ENCODE peak calls at places on chromosomes 13 and 19, in five cellular contexts. K is cardiac septum; G is stimulated activated CD4-positive, alpha-beta T cell treated with anti-CD3 and anti-CD28 coated beads, TNF-alpha, amount 100 ng/mL, for 48 hours; N is activated CD4-positive, alpha-beta T cell treated with anti-CD3 and anti-CD28 coated beads for 24 hours; M is NCI-H460. B is an unnamed sample.

GRCh38 chr19:46624958-46625661 is at the start of gene PTGIR:
- DNase-seq in K (peak; percentile 84), G (no peak), N (no peak), M (no peak), B (no peak)

GRCh38 chr13:86282450-86282849 is 483.2 kb upstream of the SLITRK6 start:
- DNase-seq in K (no peak), G (no peak), N (no peak), M (no peak), B (no peak)

GRCh38 chr19:30064021-30064699 is 122.1 kb downstream of the URI1 start:
- DNase-seq in K (no peak), G (no peak), N (no peak), M (no peak), B (peak; percentile 88)

GRCh38 chr19:49689133-49690072 is at the start of gene ADM5:
- DNase-seq in K (no peak), G (no peak), N (no peak), M (no peak), B (peak; percentile 84)

GRCh38 chr19:1811472-1811894 is 593 bp downstream of the ATP8B3 start:
- DNase-seq in K (no peak), G (peak; percentile 59), N (peak; percentile 28), M (peak; percentile 59), B (no peak)

GRCh38 chr13:109363431-109363830 is 423.0 kb downstream of the IRS2 start:
- DNase-seq in K (no peak), G (no peak), N (no peak), M (no peak), B (no peak)

GRCh38 chr19:34744896-34745690 is 11.1 kb downstream of the ZNF181 start:
- DNase-seq in K (no peak), G (no peak), N (no peak), M (no peak), B (no peak)

GRCh38 chr19:7505682-7506384 is 10.1 kb upstream of the ZNF358 start:
- DNase-seq in K (no peak), G (peak; percentile 40), N (no peak), M (no peak), B (peak; percentile 43)

GRCh38 chr19:46746281-46746965 is at the start of gene STRN4:
- DNase-seq in K (no peak), G (peak; percentile 60), N (peak; percentile 43), M (peak; percentile 33), B (peak; percentile 87)

GRCh38 chr19:14015454-14016035 is 9.4 kb upstream of the RFX1 start:
- DNase-seq in K (no peak), G (no peak), N (no peak), M (no peak), B (no peak)

GRCh38 chr19:3440082-3440481 is 40.2 kb downstream of the SMIM24 start:
- DNase-seq in K (no peak), G (peak; percentile 58), N (peak; percentile 51), M (peak; percentile 42), B (peak; percentile 39)

GRCh38 chr19:33492090-33492489 is 29.5 kb downstream of the PEPD start:
- DNase-seq in K (no peak), G (no peak), N (no peak), M (no peak), B (no peak)

GRCh38 chr13:81302125-81302524 is 961.2 kb upstream of the SPRY2 start:
- DNase-seq in K (no peak), G (no peak), N (no peak), M (no peak), B (no peak)

GRCh38 chr19:46126086-46126485 is 1.6 kb upstream of the IGFL3 start:
- DNase-seq in K (no peak), G (no peak), N (no peak), M (no peak), B (no peak)